ENCODE peak calls at places on chromosome 17, in four cellular contexts. D is MV-4-11; I is CD8-positive, alpha-beta memory T cell; P is amygdala. K is an unnamed sample.

GRCh38 chr17:67223924-67224323 is 21.1 kb downstream of the HELZ start:
- DNase-seq in D (peak), I (no peak), P (no peak), K (no peak)

GRCh38 chr17:33169580-33170285 is 123.4 kb downstream of the ASIC2 start:
- DNase-seq in D (no peak), I (no peak), P (no peak), K (no peak)

GRCh38 chr17:29163563-29163962 is 16.6 kb downstream of the MYO18A start:
- DNase-seq in D (no peak), I (no peak), P (no peak), K (no peak)

GRCh38 chr17:49915670-49916069 is 53.3 kb upstream of the DLX4 start:
- DNase-seq in D (no peak), I (no peak), P (no peak), K (no peak)

GRCh38 chr17:74452027-74452840 is 14.2 kb upstream of the CD300A start:
- DNase-seq in D (no peak), I (no peak), P (no peak), K (no peak)

GRCh38 chr17:44901323-44901965 is 2.2 kb upstream of the EFTUD2 start:
- DNase-seq in D (peak), I (no peak), P (no peak), K (no peak)

GRCh38 chr17:39737761-39738567 is at the start of gene GRB7:
- DNase-seq in D (no peak), I (no peak), P (no peak), K (no peak)

GRCh38 chr17:57935833-57936807 is 19.1 kb downstream of the CUEDC1 start:
- DNase-seq in D (peak), I (no peak), P (peak), K (no peak)

GRCh38 chr17:49216953-49217650 is 6.6 kb downstream of the ABI3 start:
- DNase-seq in D (peak), I (no peak), P (peak), K (no peak)

GRCh38 chr17:82242977-82243647 is 14.3 kb downstream of the SLC16A3 start:
- DNase-seq in D (no peak), I (no peak), P (peak), K (no peak)

GRCh38 chr17:76154935-76155845 is 14.1 kb upstream of the FOXJ1 start:
- DNase-seq in D (no peak), I (no peak), P (no peak), K (no peak)

GRCh38 chr17:11486726-11487310 is 111.5 kb upstream of the DNAH9 start:
- DNase-seq in D (no peak), I (no peak), P (no peak), K (no peak)

GRCh38 chr17:34892864-34893263 is 68.4 kb downstream of the CCT6B start:
- DNase-seq in D (no peak), I (peak), P (no peak), K (no peak)

K was measured in naive thymus-derived CD8-positive, alpha-beta T cell.